ENCODE peak calls at places on chromosomes 2 and 18, in seven cellular contexts. One of them, this sample, is unnamed.

GRCh38 chr2:126227250-126227649 is 428.7 kb upstream of the GYPC start:
- DNase-seq in cardiac muscle cell: no peak
- DNase-seq in IMR-90: no peak
- DNase-seq in Panc1: no peak
- DNase-seq in GM23338: peak
- DNase-seq in endothelial cell of umbilical vein: no peak
- DNase-seq in right lobe of liver: no peak
- DNase-seq in this sample: no peak

GRCh38 chr2:10140841-10141610 is 18.5 kb downstream of the RRM2 start:
- DNase-seq in cardiac muscle cell: no peak
- DNase-seq in IMR-90: no peak
- DNase-seq in Panc1: no peak
- DNase-seq in GM23338: no peak
- DNase-seq in endothelial cell of umbilical vein: no peak
- DNase-seq in right lobe of liver: peak
- DNase-seq in this sample: no peak

GRCh38 chr2:220510668-220511067 is 883.2 kb downstream of the SLC4A3 start:
- DNase-seq in cardiac muscle cell: no peak
- DNase-seq in IMR-90: peak
- DNase-seq in Panc1: no peak
- DNase-seq in GM23338: no peak
- DNase-seq in endothelial cell of umbilical vein: no peak
- DNase-seq in right lobe of liver: no peak
- DNase-seq in this sample: no peak

GRCh38 chr18:74836296-74837139 is 238.8 kb downstream of the ZNF407 start:
- DNase-seq in cardiac muscle cell: peak
- DNase-seq in IMR-90: peak
- DNase-seq in Panc1: no peak
- DNase-seq in GM23338: peak
- DNase-seq in endothelial cell of umbilical vein: peak
- DNase-seq in right lobe of liver: no peak
- DNase-seq in this sample: peak

GRCh38 chr2:201254331-201254730 is 6.0 kb upstream of the CASP8 start:
- DNase-seq in cardiac muscle cell: no peak
- DNase-seq in IMR-90: peak
- DNase-seq in Panc1: no peak
- DNase-seq in GM23338: peak
- DNase-seq in endothelial cell of umbilical vein: no peak
- DNase-seq in right lobe of liver: no peak
- DNase-seq in this sample: no peak

GRCh38 chr18:4358618-4359017 is 96.5 kb downstream of the DLGAP1 start:
- DNase-seq in cardiac muscle cell: no peak
- DNase-seq in IMR-90: no peak
- DNase-seq in Panc1: no peak
- DNase-seq in GM23338: peak
- DNase-seq in endothelial cell of umbilical vein: no peak
- DNase-seq in right lobe of liver: no peak
- DNase-seq in this sample: no peak

GRCh38 chr2:19354417-19355022 is 3.9 kb downstream of the OSR1 start:
- DNase-seq in cardiac muscle cell: no peak
- DNase-seq in IMR-90: peak
- DNase-seq in Panc1: no peak
- DNase-seq in GM23338: no peak
- DNase-seq in endothelial cell of umbilical vein: no peak
- DNase-seq in right lobe of liver: no peak
- DNase-seq in this sample: no peak

GRCh38 chr18:23115683-23116096 is 19.6 kb upstream of the CABLES1 start:
- DNase-seq in cardiac muscle cell: no peak
- DNase-seq in IMR-90: peak
- DNase-seq in Panc1: peak
- DNase-seq in GM23338: no peak
- DNase-seq in endothelial cell of umbilical vein: peak
- DNase-seq in right lobe of liver: no peak
- DNase-seq in this sample: no peak

GRCh38 chr2:184677171-184677570 is 78.8 kb downstream of the ZNF804A start:
- DNase-seq in cardiac muscle cell: no peak
- DNase-seq in IMR-90: no peak
- DNase-seq in Panc1: no peak
- DNase-seq in GM23338: no peak
- DNase-seq in endothelial cell of umbilical vein: peak
- DNase-seq in right lobe of liver: no peak
- DNase-seq in this sample: no peak

GRCh38 chr2:120766758-120767351 is 31.2 kb downstream of the GLI2 start:
- DNase-seq in cardiac muscle cell: no peak
- DNase-seq in IMR-90: peak
- DNase-seq in Panc1: no peak
- DNase-seq in GM23338: peak
- DNase-seq in endothelial cell of umbilical vein: no peak
- DNase-seq in right lobe of liver: peak
- DNase-seq in this sample: no peak

GRCh38 chr18:45254683-45255082 is 360.6 kb upstream of the SLC14A2 start:
- DNase-seq in cardiac muscle cell: no peak
- DNase-seq in IMR-90: no peak
- DNase-seq in Panc1: no peak
- DNase-seq in GM23338: no peak
- DNase-seq in endothelial cell of umbilical vein: no peak
- DNase-seq in right lobe of liver: no peak
- DNase-seq in this sample: peak

GRCh38 chr2:185689906-185690539 is 48.6 kb upstream of the FSIP2 start:
- DNase-seq in cardiac muscle cell: no peak
- DNase-seq in IMR-90: no peak
- DNase-seq in Panc1: no peak
- DNase-seq in GM23338: no peak
- DNase-seq in endothelial cell of umbilical vein: no peak
- DNase-seq in right lobe of liver: no peak
- DNase-seq in this sample: no peak

GRCh38 chr2:157933549-157933948 is 57.4 kb upstream of the ACVR1 start:
- DNase-seq in cardiac muscle cell: no peak
- DNase-seq in IMR-90: no peak
- DNase-seq in Panc1: no peak
- DNase-seq in GM23338: peak
- DNase-seq in endothelial cell of umbilical vein: no peak
- DNase-seq in right lobe of liver: no peak
- DNase-seq in this sample: no peak

GRCh38 chr18:23437357-23438045 is 15.6 kb upstream of the RIOK3 start:
- DNase-seq in cardiac muscle cell: peak
- DNase-seq in IMR-90: peak
- DNase-seq in Panc1: no peak
- DNase-seq in GM23338: peak
- DNase-seq in endothelial cell of umbilical vein: peak
- DNase-seq in right lobe of liver: peak
- DNase-seq in this sample: peak

GRCh38 chr18:79818631-79819030 is 20.9 kb downstream of the KCNG2 start:
- DNase-seq in cardiac muscle cell: no peak
- DNase-seq in IMR-90: no peak
- DNase-seq in Panc1: no peak
- DNase-seq in GM23338: no peak
- DNase-seq in endothelial cell of umbilical vein: no peak
- DNase-seq in right lobe of liver: no peak
- DNase-seq in this sample: peak

GRCh38 chr2:176852667-176853066 is 359.9 kb upstream of the HNRNPA3 start:
- DNase-seq in cardiac muscle cell: no peak
- DNase-seq in IMR-90: no peak
- DNase-seq in Panc1: no peak
- DNase-seq in GM23338: peak
- DNase-seq in endothelial cell of umbilical vein: no peak
- DNase-seq in right lobe of liver: no peak
- DNase-seq in this sample: no peak

GRCh38 chr2:168851674-168852320 is 38.4 kb downstream of the SPC25 start:
- DNase-seq in cardiac muscle cell: no peak
- DNase-seq in IMR-90: peak
- DNase-seq in Panc1: no peak
- DNase-seq in GM23338: no peak
- DNase-seq in endothelial cell of umbilical vein: peak
- DNase-seq in right lobe of liver: no peak
- DNase-seq in this sample: no peak

GRCh38 chr18:29488617-29489016 is 1311.7 kb upstream of the CDH2 start:
- DNase-seq in cardiac muscle cell: no peak
- DNase-seq in IMR-90: peak
- DNase-seq in Panc1: no peak
- DNase-seq in GM23338: no peak
- DNase-seq in endothelial cell of umbilical vein: no peak
- DNase-seq in right lobe of liver: no peak
- DNase-seq in this sample: no peak

GRCh38 chr2:172096661-172097547 is 5.8 kb downstream of the DLX2 start:
- DNase-seq in cardiac muscle cell: no peak
- DNase-seq in IMR-90: peak
- DNase-seq in Panc1: no peak
- DNase-seq in GM23338: peak
- DNase-seq in endothelial cell of umbilical vein: peak
- DNase-seq in right lobe of liver: no peak
- DNase-seq in this sample: no peak

GRCh38 chr2:7795358-7796199 is 878.4 kb downstream of the RNF144A start:
- DNase-seq in cardiac muscle cell: no peak
- DNase-seq in IMR-90: peak
- DNase-seq in Panc1: no peak
- DNase-seq in GM23338: no peak
- DNase-seq in endothelial cell of umbilical vein: no peak
- DNase-seq in right lobe of liver: no peak
- DNase-seq in this sample: no peak

GRCh38 chr2:170530284-170530745 is 184.8 kb upstream of the SP5 start:
- DNase-seq in cardiac muscle cell: peak
- DNase-seq in IMR-90: peak
- DNase-seq in Panc1: no peak
- DNase-seq in GM23338: peak
- DNase-seq in endothelial cell of umbilical vein: peak
- DNase-seq in right lobe of liver: peak
- DNase-seq in this sample: peak

GRCh38 chr2:219124379-219125110 is 36.1 kb downstream of the NHEJ1 start:
- DNase-seq in cardiac muscle cell: no peak
- DNase-seq in IMR-90: peak
- DNase-seq in Panc1: no peak
- DNase-seq in GM23338: no peak
- DNase-seq in endothelial cell of umbilical vein: no peak
- DNase-seq in right lobe of liver: no peak
- DNase-seq in this sample: no peak
- H3K27ac ChIP-seq in cardiac muscle cell: peak
- H3K27ac ChIP-seq in IMR-90: no peak
- H3K27ac ChIP-seq in Panc1: no peak
- H3K27ac ChIP-seq in GM23338: no peak
- H3K27ac ChIP-seq in endothelial cell of umbilical vein: no peak
- H3K27ac ChIP-seq in right lobe of liver: no peak
- H3K27ac ChIP-seq in this sample: no peak

GRCh38 chr2:45929674-45930395 is 278.4 kb downstream of the PRKCE start:
- DNase-seq in cardiac muscle cell: no peak
- DNase-seq in IMR-90: no peak
- DNase-seq in Panc1: no peak
- DNase-seq in GM23338: no peak
- DNase-seq in endothelial cell of umbilical vein: no peak
- DNase-seq in right lobe of liver: no peak
- DNase-seq in this sample: no peak

GRCh38 chr2:45928946-45929345 is 277.5 kb downstream of the PRKCE start:
- DNase-seq in cardiac muscle cell: peak
- DNase-seq in IMR-90: no peak
- DNase-seq in Panc1: no peak
- DNase-seq in GM23338: no peak
- DNase-seq in endothelial cell of umbilical vein: no peak
- DNase-seq in right lobe of liver: no peak
- DNase-seq in this sample: peak

GRCh38 chr2:45932278-45932975 is 281.0 kb downstream of the PRKCE start:
- DNase-seq in cardiac muscle cell: no peak
- DNase-seq in IMR-90: peak
- DNase-seq in Panc1: no peak
- DNase-seq in GM23338: no peak
- DNase-seq in endothelial cell of umbilical vein: no peak
- DNase-seq in right lobe of liver: no peak
- DNase-seq in this sample: no peak

GRCh38 chr2:45925636-45926350 is 274.3 kb downstream of the PRKCE start:
- DNase-seq in cardiac muscle cell: peak
- DNase-seq in IMR-90: no peak
- DNase-seq in Panc1: no peak
- DNase-seq in GM23338: no peak
- DNase-seq in endothelial cell of umbilical vein: no peak
- DNase-seq in right lobe of liver: no peak
- DNase-seq in this sample: no peak

DNA sequence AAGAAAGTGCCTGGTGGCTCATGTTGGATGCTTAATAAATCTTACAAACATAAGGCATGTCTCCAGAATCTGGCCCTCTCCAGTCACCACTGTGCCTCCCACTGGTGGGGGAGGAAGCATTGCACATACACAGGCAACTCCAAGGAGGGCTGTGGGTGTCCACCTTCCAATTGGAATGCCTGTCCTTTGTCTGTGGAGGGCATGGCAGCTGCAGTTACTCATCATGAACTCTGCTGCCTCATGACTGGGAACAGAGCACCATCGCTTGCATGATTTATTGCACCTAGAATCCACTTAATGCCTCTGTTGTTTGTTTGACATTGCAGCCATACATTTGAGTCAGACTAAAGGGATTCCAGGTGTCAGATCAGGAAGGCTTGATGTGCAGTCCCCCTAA is 278.9 kb downstream of the PRKCE start:
- DNase-seq in cardiac muscle cell: no peak
- DNase-seq in IMR-90: peak
- DNase-seq in Panc1: no peak
- DNase-seq in GM23338: no peak
- DNase-seq in endothelial cell of umbilical vein: no peak
- DNase-seq in right lobe of liver: no peak
- DNase-seq in this sample: no peak
- TF ChIP-seq CTCF in cardiac muscle cell: peak
- TF ChIP-seq CTCF in IMR-90: no peak
- TF ChIP-seq CTCF in Panc1: no peak
- TF ChIP-seq CTCF in GM23338: no peak
- TF ChIP-seq CTCF in endothelial cell of umbilical vein: no peak
- TF ChIP-seq CTCF in right lobe of liver: no peak
- TF ChIP-seq CTCF in this sample: no peak

GRCh38 chr18:6566338-6566911 is 151.7 kb upstream of the L3MBTL4 start:
- DNase-seq in cardiac muscle cell: no peak
- DNase-seq in IMR-90: no peak
- DNase-seq in Panc1: no peak
- DNase-seq in GM23338: no peak
- DNase-seq in endothelial cell of umbilical vein: no peak
- DNase-seq in right lobe of liver: no peak
- DNase-seq in this sample: no peak

GRCh38 chr18:6565336-6566081 is 150.8 kb upstream of the L3MBTL4 start:
- DNase-seq in cardiac muscle cell: no peak
- DNase-seq in IMR-90: no peak
- DNase-seq in Panc1: no peak
- DNase-seq in GM23338: no peak
- DNase-seq in endothelial cell of umbilical vein: no peak
- DNase-seq in right lobe of liver: no peak
- DNase-seq in this sample: no peak

GRCh38 chr18:6571239-6571602 is 156.5 kb upstream of the L3MBTL4 start:
- DNase-seq in cardiac muscle cell: no peak
- DNase-seq in IMR-90: no peak
- DNase-seq in Panc1: no peak
- DNase-seq in GM23338: no peak
- DNase-seq in endothelial cell of umbilical vein: no peak
- DNase-seq in right lobe of liver: no peak
- DNase-seq in this sample: no peak

GRCh38 chr18:6570581-6571238 is 156.0 kb upstream of the L3MBTL4 start:
- DNase-seq in cardiac muscle cell: no peak
- DNase-seq in IMR-90: no peak
- DNase-seq in Panc1: no peak
- DNase-seq in GM23338: peak
- DNase-seq in endothelial cell of umbilical vein: no peak
- DNase-seq in right lobe of liver: no peak
- DNase-seq in this sample: no peak

GRCh38 chr18:6569813-6570212 is 155.1 kb upstream of the L3MBTL4 start:
- DNase-seq in cardiac muscle cell: no peak
- DNase-seq in IMR-90: no peak
- DNase-seq in Panc1: no peak
- DNase-seq in GM23338: no peak
- DNase-seq in endothelial cell of umbilical vein: no peak
- DNase-seq in right lobe of liver: no peak
- DNase-seq in this sample: no peak
- H3K27ac ChIP-seq in cardiac muscle cell: no peak
- H3K27ac ChIP-seq in IMR-90: no peak
- H3K27ac ChIP-seq in Panc1: no peak
- H3K27ac ChIP-seq in GM23338: no peak
- H3K27ac ChIP-seq in endothelial cell of umbilical vein: no peak
- H3K27ac ChIP-seq in right lobe of liver: no peak
- H3K27ac ChIP-seq in this sample: no peak

GRCh38 chr18:8990276-8991031 is 112.0 kb upstream of the NDUFV2 start:
- DNase-seq in cardiac muscle cell: no peak
- DNase-seq in IMR-90: no peak
- DNase-seq in Panc1: no peak
- DNase-seq in GM23338: no peak
- DNase-seq in endothelial cell of umbilical vein: no peak
- DNase-seq in right lobe of liver: peak
- DNase-seq in this sample: peak
- TF ChIP-seq CTCF in cardiac muscle cell: no peak
- TF ChIP-seq CTCF in IMR-90: no peak
- TF ChIP-seq CTCF in Panc1: no peak
- TF ChIP-seq CTCF in GM23338: no peak
- TF ChIP-seq CTCF in endothelial cell of umbilical vein: no peak
- TF ChIP-seq CTCF in right lobe of liver: no peak
- TF ChIP-seq CTCF in this sample: no peak